ENCODE peak calls at places on chromosomes 1 and 21, in six cellular contexts. One of them, this sample, is unnamed.

GRCh38 chr1:223001653-223002634 is 141.1 kb downstream of the TLR5 start:
- DNase-seq in right lobe of liver: no peak
- DNase-seq in GM06990: no peak
- DNase-seq in GM23248: peak; percentile 62
- DNase-seq in fibroblast of lung: peak; percentile 26
- DNase-seq in upper lobe of right lung: no peak
- DNase-seq in this sample: no peak

GRCh38 chr21:32403201-32403701 is 9.3 kb upstream of the EVA1C start:
- DNase-seq in fibroblast of lung: peak; percentile 82
- DNase-seq in upper lobe of right lung: no peak
- DNase-seq in right lobe of liver: no peak
- DNase-seq in GM23248: peak; percentile 78
- DNase-seq in GM06990: no peak
- DNase-seq in this sample: peak; percentile 48

GRCh38 chr1:23528245-23528978 is 2.6 kb downstream of the E2F2 start:
- DNase-seq in right lobe of liver: peak; percentile 85
- DNase-seq in GM23248: peak; percentile 89
- DNase-seq in fibroblast of lung: peak; percentile 86
- DNase-seq in upper lobe of right lung: peak; percentile 91
- DNase-seq in GM06990: peak; percentile 75
- DNase-seq in this sample: peak; percentile 84

GRCh38 chr1:41482001-41482765 is 2.3 kb downstream of the EDN2 start:
- DNase-seq in fibroblast of lung: no peak
- DNase-seq in right lobe of liver: peak; percentile 60
- DNase-seq in GM23248: no peak
- DNase-seq in GM06990: no peak
- DNase-seq in upper lobe of right lung: peak; percentile 86
- DNase-seq in this sample: peak; percentile 80

GRCh38 chr21:42373908-42374455 is 7.6 kb upstream of the TFF1 start:
- DNase-seq in GM23248: no peak
- DNase-seq in right lobe of liver: peak; percentile 31
- DNase-seq in fibroblast of lung: no peak
- DNase-seq in upper lobe of right lung: no peak
- DNase-seq in GM06990: no peak
- DNase-seq in this sample: no peak

GRCh38 chr1:2213576-2214505 is 14.3 kb upstream of the SKI start:
- DNase-seq in GM23248: peak; percentile 95
- DNase-seq in upper lobe of right lung: peak; percentile 88
- DNase-seq in fibroblast of lung: peak; percentile 83
- DNase-seq in right lobe of liver: no peak
- DNase-seq in GM06990: no peak
- DNase-seq in this sample: no peak

GRCh38 chr1:53710584-53710983 is 28.4 kb downstream of the GLIS1 start:
- DNase-seq in upper lobe of right lung: no peak
- DNase-seq in GM06990: no peak
- DNase-seq in fibroblast of lung: no peak
- DNase-seq in GM23248: no peak
- DNase-seq in right lobe of liver: no peak
- DNase-seq in this sample: no peak

GRCh38 chr21:46127239-46128105 is 27.9 kb downstream of the FTCD start:
- DNase-seq in GM23248: no peak
- DNase-seq in upper lobe of right lung: peak; percentile 51
- DNase-seq in fibroblast of lung: no peak
- DNase-seq in GM06990: no peak
- DNase-seq in right lobe of liver: peak; percentile 66
- DNase-seq in this sample: no peak

GRCh38 chr1:235317179-235317578 is 10.8 kb downstream of the ARID4B start:
- DNase-seq in upper lobe of right lung: no peak
- DNase-seq in GM06990: no peak
- DNase-seq in fibroblast of lung: no peak
- DNase-seq in GM23248: peak; percentile 72
- DNase-seq in right lobe of liver: no peak
- DNase-seq in this sample: no peak

GRCh38 chr1:245458761-245459174 is 304.0 kb downstream of the KIF26B start:
- DNase-seq in fibroblast of lung: no peak
- DNase-seq in GM23248: peak; percentile 79
- DNase-seq in right lobe of liver: no peak
- DNase-seq in upper lobe of right lung: no peak
- DNase-seq in GM06990: no peak
- DNase-seq in this sample: no peak

GRCh38 chr21:42221581-42222345 is 2.8 kb downstream of the ABCG1 start:
- DNase-seq in upper lobe of right lung: peak; percentile 29
- DNase-seq in GM06990: no peak
- DNase-seq in fibroblast of lung: peak; percentile 65
- DNase-seq in GM23248: no peak
- DNase-seq in right lobe of liver: no peak
- DNase-seq in this sample: no peak

GRCh38 chr1:31944205-31945089 is 6.3 kb upstream of the PTP4A2 start:
- DNase-seq in right lobe of liver: peak; percentile 88
- DNase-seq in GM23248: peak; percentile 97
- DNase-seq in upper lobe of right lung: peak; percentile 94
- DNase-seq in fibroblast of lung: peak; percentile 96
- DNase-seq in GM06990: peak; percentile 91
- DNase-seq in this sample: peak; percentile 78

GRCh38 chr1:116476321-116476720 is 94.5 kb downstream of the CD58 start:
- DNase-seq in GM06990: no peak
- DNase-seq in fibroblast of lung: no peak
- DNase-seq in right lobe of liver: no peak
- DNase-seq in GM23248: no peak
- DNase-seq in upper lobe of right lung: no peak
- DNase-seq in this sample: no peak

GRCh38 chr1:32873484-32873883 is 2.8 kb upstream of the FNDC5 start:
- DNase-seq in right lobe of liver: no peak
- DNase-seq in fibroblast of lung: no peak
- DNase-seq in GM06990: no peak
- DNase-seq in upper lobe of right lung: peak; percentile 28
- DNase-seq in GM23248: no peak
- DNase-seq in this sample: no peak

GRCh38 chr1:153929981-153930948 is 7.5 kb upstream of the GATAD2B start:
- DNase-seq in right lobe of liver: peak; percentile 13
- DNase-seq in upper lobe of right lung: peak; percentile 40
- DNase-seq in fibroblast of lung: no peak
- DNase-seq in GM06990: no peak
- DNase-seq in GM23248: no peak
- DNase-seq in this sample: no peak

GRCh38 chr1:153932071-153932592 is 9.4 kb upstream of the GATAD2B start:
- DNase-seq in GM06990: no peak
- DNase-seq in GM23248: no peak
- DNase-seq in right lobe of liver: peak; percentile 27
- DNase-seq in fibroblast of lung: no peak
- DNase-seq in upper lobe of right lung: peak; percentile 51
- DNase-seq in this sample: no peak

GRCh38 chr1:153928245-153928644 is 5.5 kb upstream of the GATAD2B start:
- DNase-seq in upper lobe of right lung: no peak
- DNase-seq in GM23248: no peak
- DNase-seq in GM06990: no peak
- DNase-seq in right lobe of liver: no peak
- DNase-seq in fibroblast of lung: no peak
- DNase-seq in this sample: no peak

GRCh38 chr1:153928776-153929432 is 6.1 kb upstream of the GATAD2B start:
- DNase-seq in GM23248: peak; percentile 39
- DNase-seq in upper lobe of right lung: peak; percentile 32
- DNase-seq in GM06990: no peak
- DNase-seq in fibroblast of lung: peak; percentile 40
- DNase-seq in right lobe of liver: peak; percentile 18
- DNase-seq in this sample: no peak

DNA sequence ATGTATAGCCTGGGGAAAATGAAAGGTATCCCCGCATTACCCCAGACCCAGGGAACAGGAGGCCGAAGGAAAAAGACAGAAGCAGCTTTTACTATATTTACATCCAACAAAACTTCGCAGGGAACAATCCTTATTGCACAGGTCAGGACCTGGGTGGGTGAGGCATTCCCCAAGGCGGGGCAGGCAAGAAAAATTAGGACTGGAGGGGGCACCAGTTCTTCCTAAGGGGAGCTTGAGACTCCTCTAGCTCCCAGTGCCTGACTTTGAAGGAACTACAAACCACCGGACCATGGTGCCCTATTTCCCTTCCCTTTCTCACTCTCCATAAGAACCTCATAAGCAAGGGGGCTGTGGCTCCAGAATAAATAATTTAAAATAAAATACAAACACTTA is 6.7 kb upstream of the GATAD2B start:
- DNase-seq in GM06990: no peak
- DNase-seq in fibroblast of lung: no peak
- DNase-seq in upper lobe of right lung: peak; percentile 13
- DNase-seq in GM23248: no peak
- DNase-seq in right lobe of liver: peak; percentile 3
- DNase-seq in this sample: no peak
- H3K36me3 ChIP-seq in GM06990: peaks cover 29% of the 10 kb centered on the region
- H3K36me3 ChIP-seq in fibroblast of lung: peaks cover 8% of the 10 kb centered on the region
- H3K36me3 ChIP-seq in upper lobe of right lung: peaks cover 46% of the 10 kb centered on the region
- H3K36me3 ChIP-seq in GM23248: no peaks in the 10 kb centered on the region
- H3K36me3 ChIP-seq in right lobe of liver: no peaks in the 10 kb centered on the region
- H3K36me3 ChIP-seq in this sample: no peaks in the 10 kb centered on the region

GRCh38 chr1:931380-932177 is 7.9 kb downstream of the SAMD11 start:
- DNase-seq in right lobe of liver: no peak
- DNase-seq in fibroblast of lung: no peak
- DNase-seq in upper lobe of right lung: no peak
- DNase-seq in GM06990: no peak
- DNase-seq in GM23248: no peak
- DNase-seq in this sample: no peak

GRCh38 chr1:932178-932520 is 8.4 kb downstream of the SAMD11 start:
- DNase-seq in upper lobe of right lung: no peak
- DNase-seq in right lobe of liver: no peak
- DNase-seq in GM06990: no peak
- DNase-seq in GM23248: no peak
- DNase-seq in fibroblast of lung: no peak
- DNase-seq in this sample: no peak

GRCh38 chr1:934991-935750 is 11.4 kb downstream of the SAMD11 start:
- DNase-seq in GM23248: peak; percentile 48
- DNase-seq in upper lobe of right lung: no peak
- DNase-seq in GM06990: no peak
- DNase-seq in fibroblast of lung: no peak
- DNase-seq in right lobe of liver: no peak
- DNase-seq in this sample: no peak

GRCh38 chr1:933603-933940 is 9.8 kb downstream of the SAMD11 start:
- DNase-seq in fibroblast of lung: no peak
- DNase-seq in GM23248: no peak
- DNase-seq in upper lobe of right lung: no peak
- DNase-seq in right lobe of liver: no peak
- DNase-seq in GM06990: no peak
- DNase-seq in this sample: no peak

GRCh38 chr1:932776-933602 is 9.3 kb downstream of the SAMD11 start:
- DNase-seq in right lobe of liver: no peak
- DNase-seq in GM06990: no peak
- DNase-seq in GM23248: no peak
- DNase-seq in fibroblast of lung: no peak
- DNase-seq in upper lobe of right lung: peak; percentile 85
- DNase-seq in this sample: no peak
- H3K4me3 ChIP-seq in right lobe of liver: no peak overlapping the region
- H3K4me3 ChIP-seq in GM06990: no peak overlapping the region
- H3K4me3 ChIP-seq in GM23248: no peak overlapping the region
- H3K4me3 ChIP-seq in fibroblast of lung: no peak overlapping the region
- H3K4me3 ChIP-seq in upper lobe of right lung: no peak overlapping the region
- H3K4me3 ChIP-seq in this sample: no peak overlapping the region

DNA sequence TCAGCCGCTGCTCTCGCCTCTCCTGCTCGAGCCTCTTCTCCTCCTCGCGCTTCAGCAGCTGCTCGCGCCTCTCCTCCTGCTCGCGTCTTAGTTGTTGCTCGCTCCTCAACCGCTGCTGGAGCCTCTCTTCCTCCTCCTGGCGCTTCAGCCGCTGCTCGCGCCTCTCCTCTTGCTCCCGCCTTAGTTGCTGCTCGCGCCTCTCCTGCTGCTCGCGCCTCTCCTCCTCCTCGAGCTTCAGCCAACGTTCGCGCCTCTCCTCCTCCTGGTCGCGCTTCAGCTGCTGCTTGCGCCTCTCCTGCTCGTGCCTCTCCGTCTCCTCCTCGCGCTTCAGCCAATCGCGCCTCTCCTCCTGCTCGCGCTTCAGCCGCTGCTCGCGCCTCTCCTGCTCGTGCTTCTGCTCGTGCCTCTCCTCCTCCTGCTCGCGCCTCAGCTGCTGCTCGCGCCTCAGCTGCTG is 3.7 kb downstream of the TCHH start:
- DNase-seq in GM06990: peak; percentile 64
- DNase-seq in fibroblast of lung: peak; percentile 25
- DNase-seq in GM23248: peak; percentile 63
- DNase-seq in right lobe of liver: peak; percentile 48
- DNase-seq in upper lobe of right lung: no peak
- DNase-seq in this sample: no peak
- H3K27me3 ChIP-seq in GM06990: no peaks in the 10 kb centered on the region
- H3K27me3 ChIP-seq in fibroblast of lung: peaks cover 77% of the 10 kb centered on the region
- H3K27me3 ChIP-seq in GM23248: peaks cover 62% of the 10 kb centered on the region
- H3K27me3 ChIP-seq in right lobe of liver: peaks cover 19% of the 10 kb centered on the region
- H3K27me3 ChIP-seq in upper lobe of right lung: peaks cover 92% of the 10 kb centered on the region
- H3K27me3 ChIP-seq in this sample: peaks cover 17% of the 10 kb centered on the region

DNA sequence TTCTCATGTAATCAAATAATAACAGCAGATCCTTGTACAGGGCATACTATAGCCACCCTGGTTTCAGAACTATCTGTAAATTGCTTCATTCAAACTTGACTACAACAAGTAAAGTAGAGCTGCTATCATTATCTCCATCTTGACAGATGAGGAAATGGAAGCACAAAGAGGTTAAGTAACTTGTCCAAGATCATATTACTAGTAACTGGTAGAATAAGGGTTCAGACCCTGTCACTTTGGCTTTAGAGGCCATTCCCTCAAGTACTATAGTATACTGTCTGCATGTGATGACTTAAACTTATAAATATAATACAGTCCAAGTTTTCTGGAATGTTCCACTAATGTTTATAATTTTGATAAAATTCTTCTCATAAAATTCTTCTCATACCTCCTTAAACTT is 24.8 kb downstream of the PGM1 start:
- DNase-seq in GM06990: no peak
- DNase-seq in fibroblast of lung: peak; percentile 11
- DNase-seq in right lobe of liver: no peak
- DNase-seq in GM23248: peak; percentile 19
- DNase-seq in upper lobe of right lung: no peak
- DNase-seq in this sample: no peak
- H3K36me3 ChIP-seq in GM06990: no peaks in the 10 kb centered on the region
- H3K36me3 ChIP-seq in fibroblast of lung: no peaks in the 10 kb centered on the region
- H3K36me3 ChIP-seq in right lobe of liver: no peaks in the 10 kb centered on the region
- H3K36me3 ChIP-seq in GM23248: no peaks in the 10 kb centered on the region
- H3K36me3 ChIP-seq in upper lobe of right lung: no peaks in the 10 kb centered on the region
- H3K36me3 ChIP-seq in this sample: no peaks in the 10 kb centered on the region

This sample was measured in pancreas.